ENCODE peak calls at places on chromosomes 4 and X, in four cellular contexts. I is adrenal gland, S is neuronal stem cell, R is right atrium auricular region. Y is an unnamed sample.
A peak's percentile ranks its signal among the peaks of the same experiment; 100 is the strongest.

GRCh38 chrX:39244146-39244545 is 442.9 kb downstream of the MID1IP1 start:
- DNase-seq in R (no peak), S (no peak), I (no peak), Y (no peak)

GRCh38 chr4:99362768-99363167 is 10.2 kb upstream of the ADH1C start:
- DNase-seq in R (no peak), S (no peak), I (no peak), Y (no peak)

GRCh38 chr4:6207602-6208001 is 7.3 kb upstream of the JAKMIP1 start:
- DNase-seq in R (no peak), I (no peak), S (no peak), Y (no peak)

GRCh38 chr4:129899849-129900248 is 803.9 kb downstream of the C4orf33 start:
- DNase-seq in S (no peak), I (no peak), R (no peak), Y (no peak)

GRCh38 chr4:91113130-91113706 is 986.0 kb downstream of the CCSER1 start:
- DNase-seq in R (no peak), I (no peak), S (peak; percentile 23), Y (peak; percentile 61)

GRCh38 chrX:39725928-39726619 is 371.7 kb downstream of the BCOR start:
- DNase-seq in R (no peak), I (no peak), S (no peak), Y (no peak)

GRCh38 chr4:123315617-123316016 is 81.0 kb upstream of the SPRY1 start:
- DNase-seq in R (no peak), S (no peak), I (no peak), Y (no peak)

GRCh38 chrX:18888281-18888680 is 95.6 kb downstream of the PHKA2 start:
- DNase-seq in S (no peak), R (no peak), I (no peak), Y (no peak)

GRCh38 chrX:147884958-147885357 is 26.8 kb upstream of the FMR1 start:
- DNase-seq in R (no peak), S (no peak), I (no peak), Y (no peak)

GRCh38 chr4:70700712-70701111 is 12.4 kb downstream of the UTP3 start:
- DNase-seq in S (no peak), R (no peak), I (no peak), Y (no peak)
- H3K27ac ChIP-seq in S (no peak overlapping the region), R (no peak overlapping the region), I (no peak overlapping the region), Y (no peak overlapping the region)

GRCh38 chr4:153259679-153260078 is 55.4 kb downstream of the TRIM2 start:
- DNase-seq in I (no peak), S (no peak), R (no peak), Y (no peak)
- H3K4me1 ChIP-seq in I (peaks cover 8% of the 10 kb centered on the region), S (peaks cover 34% of the 10 kb centered on the region), R (peaks cover 10% of the 10 kb centered on the region), Y (peaks cover 12% of the 10 kb centered on the region)

GRCh38 chrX:108285918-108286317 is 152.3 kb downstream of the COL4A6 start:
- DNase-seq in S (no peak), R (no peak), I (no peak), Y (no peak)
- H3K27me3 ChIP-seq in S (no peaks in the 10 kb centered on the region), R (no peaks in the 10 kb centered on the region), I (peaks cover 15% of the 10 kb centered on the region), Y (no peaks in the 10 kb centered on the region)

GRCh38 chr4:1330761-1331590 is 16.0 kb upstream of the UVSSA start:
- DNase-seq in S (no peak), I (peak; percentile 53), R (no peak), Y (no peak)
- H3K27ac ChIP-seq in S (no peak overlapping the region), I (no peak overlapping the region), R (no peak overlapping the region), Y (no peak overlapping the region)

DNA sequence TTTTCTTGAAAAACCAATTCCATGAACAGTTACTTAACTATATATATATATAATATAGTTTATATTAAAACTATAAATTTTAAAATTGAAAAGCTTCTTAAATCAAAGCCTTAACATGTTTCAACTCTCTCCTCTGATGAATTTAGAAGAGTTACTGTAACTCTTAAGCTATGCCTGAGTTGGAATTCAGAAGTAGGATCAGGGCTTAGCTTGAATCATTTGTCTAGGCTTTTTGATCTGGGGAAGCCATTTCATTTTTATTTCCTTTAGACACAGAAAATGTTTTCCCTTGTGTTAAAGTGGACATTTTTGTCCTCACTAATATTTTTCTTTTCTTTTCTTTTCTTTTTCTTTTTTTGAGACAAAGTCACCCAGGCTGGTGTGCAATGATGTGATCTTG is 40.4 kb upstream of the PDLIM5 start:
- DNase-seq in S (no peak), R (no peak), I (no peak), Y (no peak)
- H3K4me1 ChIP-seq in S (no peaks in the 10 kb centered on the region), R (peaks cover 67% of the 10 kb centered on the region), I (peaks cover 43% of the 10 kb centered on the region), Y (no peaks in the 10 kb centered on the region)

GRCh38 chr4:649293-649625 is 23.9 kb downstream of the PDE6B start:
- DNase-seq in R (no peak), S (no peak), I (no peak), Y (no peak)

GRCh38 chr4:649751-650310 is 24.2 kb downstream of the ATP5ME start:
- DNase-seq in I (no peak), R (no peak), S (no peak), Y (no peak)

GRCh38 chr4:648579-649292 is 23.4 kb downstream of the PDE6B start:
- DNase-seq in S (peak; percentile 33), R (no peak), I (no peak), Y (no peak)

GRCh38 chr4:647481-647880 is 22.1 kb downstream of the PDE6B start:
- DNase-seq in S (no peak), R (no peak), I (no peak), Y (no peak)

DNA sequence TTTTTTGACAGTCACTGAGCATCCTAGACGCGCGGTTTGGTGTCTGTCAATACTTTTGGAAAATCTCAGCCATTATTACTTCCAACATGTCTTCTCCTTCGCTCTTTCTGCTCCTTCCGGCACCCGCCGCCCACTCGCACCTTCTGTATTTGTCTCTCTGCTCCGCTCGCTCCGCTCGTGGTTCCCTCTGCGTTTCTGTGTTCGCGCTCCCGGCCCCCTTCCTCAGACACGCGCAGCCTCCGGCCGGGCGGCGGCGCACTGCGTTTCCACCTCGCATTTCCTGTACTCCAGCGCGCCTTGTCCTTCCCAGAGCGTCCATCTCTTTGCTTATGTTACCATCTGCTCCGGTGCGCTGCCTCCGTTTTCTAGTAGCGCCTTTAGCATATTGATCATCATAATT is 21.1 kb downstream of the PDE6B start:
- DNase-seq in I (no peak), R (no peak), S (no peak), Y (no peak)
- H3K27me3 ChIP-seq in I (peaks cover 8% of the 10 kb centered on the region), R (no peaks in the 10 kb centered on the region), S (peaks cover 20% of the 10 kb centered on the region), Y (no peaks in the 10 kb centered on the region)

GRCh38 chrX:2343413-2343812 is 157.4 kb downstream of the DHRSX start:
- DNase-seq in S (no peak), R (no peak), I (no peak), Y (no peak)
- H3K27ac ChIP-seq in S (no peak overlapping the region), R (peak overlapping the region; percentile 82), I (no peak overlapping the region), Y (no peak overlapping the region)

DNA sequence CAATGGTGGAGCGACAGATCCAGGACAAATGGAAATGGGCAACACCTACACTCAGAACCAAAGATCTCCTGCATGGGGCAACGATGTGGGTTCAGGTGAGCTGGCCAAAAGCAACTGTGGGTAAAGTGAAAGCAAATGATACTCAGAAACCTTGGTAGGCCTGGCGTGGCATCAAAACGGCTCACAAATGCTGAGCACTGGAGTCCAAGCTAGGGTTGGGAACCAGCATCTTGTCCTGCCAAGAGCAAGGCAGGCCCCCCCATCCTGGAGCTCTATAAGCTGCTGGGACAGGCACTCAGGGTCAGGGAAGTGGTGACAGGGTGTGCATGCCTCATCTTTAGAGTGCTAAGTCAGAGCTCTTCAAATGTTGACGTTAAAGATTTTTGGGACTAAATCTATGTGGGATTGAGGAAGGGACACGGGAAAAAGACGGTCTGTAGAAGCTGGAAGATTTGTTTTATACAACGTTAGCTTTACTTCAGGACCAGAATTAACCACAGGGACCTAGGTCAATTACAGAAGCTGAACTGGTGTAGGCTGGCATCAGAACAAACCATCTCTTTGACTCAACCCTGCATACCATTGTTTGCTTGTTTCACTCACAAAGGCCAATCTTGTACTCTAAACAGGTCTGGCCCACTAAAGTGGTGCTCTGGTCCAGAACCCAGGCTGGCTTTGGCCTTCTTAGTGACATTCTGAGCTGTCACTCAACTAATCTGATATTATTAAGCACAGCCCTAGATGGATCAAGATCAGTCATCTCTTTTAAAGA is 10.7 kb downstream of the ATP8A1 start:
- DNase-seq in R (no peak), S (no peak), I (no peak), Y (no peak)
- H3K4me1 ChIP-seq in R (peaks cover 40% of the 10 kb centered on the region), S (no peaks in the 10 kb centered on the region), I (peaks cover 12% of the 10 kb centered on the region), Y (no peaks in the 10 kb centered on the region)

DNA sequence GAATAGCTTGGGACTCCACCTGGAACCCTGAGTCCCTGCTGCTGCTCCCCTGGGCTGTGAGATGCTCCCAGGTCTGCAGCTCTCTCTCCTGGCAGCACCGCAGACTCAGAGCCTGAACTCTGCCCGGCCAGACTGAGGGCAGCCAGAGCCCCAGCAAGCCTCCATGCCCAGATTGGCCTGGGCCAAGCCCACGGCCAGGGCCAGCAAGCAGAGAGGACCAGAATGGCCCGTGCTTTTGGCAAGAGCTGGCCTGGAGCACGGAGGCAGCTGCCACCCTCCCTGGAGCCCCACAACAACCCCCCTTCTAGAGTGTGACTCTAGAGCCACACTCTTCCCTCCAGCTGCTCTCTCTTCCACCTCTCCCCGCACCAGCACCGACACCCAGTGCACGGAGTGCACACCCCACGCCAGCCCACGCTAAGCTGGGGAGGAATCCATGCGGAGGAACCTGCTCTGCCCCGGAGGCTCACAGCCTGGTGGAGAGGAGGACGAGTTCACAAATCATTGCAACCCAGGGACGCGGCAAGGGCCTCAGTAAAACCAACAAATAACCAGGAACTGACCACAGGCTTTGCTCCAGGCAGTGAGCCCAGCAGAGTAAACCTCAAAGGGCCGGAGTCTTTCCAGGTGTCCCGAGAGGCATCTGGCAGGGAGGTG is 110.3 kb downstream of the HMX1 start:
- DNase-seq in R (no peak), S (no peak), I (no peak), Y (no peak)
- H3K27me3 ChIP-seq in R (no peaks in the 10 kb centered on the region), S (peaks cover 7% of the 10 kb centered on the region), I (no peaks in the 10 kb centered on the region), Y (no peaks in the 10 kb centered on the region)

DNA sequence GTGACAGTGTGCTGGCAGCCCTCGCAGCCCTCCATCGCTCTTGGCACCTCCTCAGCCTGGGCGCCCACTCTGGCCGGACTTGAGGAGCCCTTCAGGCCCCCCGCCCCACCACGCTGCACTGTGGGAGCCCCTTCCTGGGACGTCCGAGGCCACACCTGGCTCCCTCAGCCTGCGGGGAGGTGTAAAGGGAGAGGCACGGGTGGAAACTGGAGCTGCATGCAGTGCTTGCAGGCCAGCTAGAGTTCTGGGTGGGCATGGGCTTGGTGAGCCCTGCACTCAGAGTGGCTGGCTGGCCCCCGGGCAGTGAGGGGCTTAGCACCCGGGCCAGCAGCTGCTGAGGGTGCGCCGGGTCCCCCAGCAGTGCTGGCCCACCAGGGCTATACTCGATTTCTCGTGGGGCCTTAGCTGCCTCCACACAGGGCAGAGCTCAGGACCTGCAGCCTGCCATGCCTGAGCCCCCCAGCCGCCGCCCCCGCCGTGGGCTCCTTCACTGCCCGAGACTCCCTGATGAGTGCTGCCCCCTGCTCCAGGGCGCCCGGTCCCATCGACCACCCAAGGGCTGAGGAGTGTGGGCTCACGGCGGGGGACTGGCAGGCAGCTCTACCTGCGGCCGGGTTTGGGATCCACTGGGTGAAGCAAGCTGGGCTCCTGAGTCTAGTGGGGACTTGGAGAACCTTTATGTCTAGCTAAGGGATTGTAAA is 1672.7 kb upstream of the PCDH7 start:
- DNase-seq in S (no peak), R (no peak), I (no peak), Y (no peak)
- H3K27ac ChIP-seq in S (no peak overlapping the region), R (no peak overlapping the region), I (no peak overlapping the region), Y (no peak overlapping the region)